ENCODE peak calls at places on chromosomes 5 and 9, in five cellular contexts. R, T, Z, P and M are unnamed samples.

GRCh38 chr9:122088880-122089567 is 4.1 kb downstream of the TTLL11 start:
- DNase-seq in Z (no peak), T (no peak), P (no peak), R (no peak), M (no peak)

GRCh38 chr5:86885489-86886225 is 267.9 kb downstream of the COX7C start:
- DNase-seq in T (no peak), Z (no peak), P (no peak), R (no peak), M (no peak)

GRCh38 chr5:73189816-73190451 is 16.9 kb downstream of the TMEM174 start:
- DNase-seq in T (peak), P (no peak), Z (no peak), R (peak), M (peak)

GRCh38 chr5:52915176-52915875 is 73.8 kb upstream of the ITGA2 start:
- DNase-seq in T (peak), R (peak), P (peak), Z (no peak), M (peak)

GRCh38 chr9:68501159-68501506 is 39.5 kb downstream of the TMEM252 start:
- DNase-seq in P (no peak), Z (no peak), R (no peak), T (no peak), M (no peak)

GRCh38 chr9:110619831-110620230 is 40.3 kb upstream of the SVEP1 start:
- DNase-seq in R (no peak), T (no peak), Z (no peak), P (no peak), M (no peak)

GRCh38 chr5:62717211-62717927 is 138.8 kb downstream of the LRRC70 start:
- DNase-seq in P (no peak), Z (no peak), T (no peak), R (no peak), M (no peak)

GRCh38 chr9:105244996-105245719 is 707 bp downstream of the SLC44A1 start:
- DNase-seq in T (no peak), P (peak), R (peak), Z (no peak), M (no peak)

GRCh38 chr5:139120521-139120920 is 77.6 kb downstream of the SIL1 start:
- DNase-seq in Z (no peak), P (no peak), R (no peak), T (no peak), M (no peak)

GRCh38 chr9:99680191-99680590 is 141.5 kb upstream of the NR4A3 start:
- DNase-seq in Z (no peak), P (no peak), T (no peak), R (no peak), M (peak)

GRCh38 chr9:71669265-71669975 is 98.9 kb downstream of the CEMIP2 start:
- DNase-seq in T (no peak), R (no peak), Z (no peak), P (no peak), M (no peak)

GRCh38 chr5:175809531-175810121 is 61.8 kb upstream of the CPLX2 start:
- DNase-seq in P (no peak), Z (no peak), R (peak), T (no peak), M (peak)

GRCh38 chr5:112004867-112005532 is 248.0 kb upstream of the NREP start:
- DNase-seq in P (no peak), R (no peak), Z (no peak), T (no peak), M (peak)

GRCh38 chr9:22203371-22204138 is 194.4 kb upstream of the CDKN2B start:
- DNase-seq in Z (no peak), R (no peak), T (no peak), P (no peak), M (no peak)